ENCODE peak calls at places on chromosomes 2 and 18, in ten cellular contexts. P is cardiac muscle cell, W is ELR, A is GDM1, D is H54, M is putamen, O is Caco-2, C is tibial artery, F is NCI-H748 treated with DMSO at 0.1 percent for 48 hours, J is HS-27A. Q is an unnamed sample.

GRCh38 chr2:151198646-151199045 is 63.0 kb downstream of the RBM43 start:
- DNase-seq in P (no peak), W (peak), A (no peak), D (no peak), M (no peak), O (no peak), C (no peak), F (no peak), J (no peak), Q (no peak)

GRCh38 chr2:163469561-163469962 is 266.2 kb downstream of the FIGN start:
- DNase-seq in P (no peak), W (no peak), A (no peak), D (no peak), M (peak), O (no peak), C (no peak), F (no peak), J (no peak), Q (peak)

GRCh38 chr2:232926448-232927040 is 56.5 kb downstream of the SNORC start:
- DNase-seq in P (no peak), W (no peak), A (no peak), D (no peak), M (no peak), O (no peak), C (no peak), F (peak), J (no peak), Q (no peak)

GRCh38 chr2:190467575-190468083 is 59.5 kb downstream of the MFSD6 start:
- DNase-seq in P (no peak), W (no peak), A (no peak), D (no peak), M (no peak), O (no peak), C (no peak), F (peak), J (no peak), Q (no peak)

GRCh38 chr2:161436411-161436810 is 20.3 kb downstream of the TBR1 start:
- DNase-seq in P (no peak), W (peak), A (no peak), D (no peak), M (no peak), O (no peak), C (no peak), F (no peak), J (peak), Q (no peak)

GRCh38 chr2:188978291-188979081 is 4.3 kb downstream of the COL3A1 start:
- DNase-seq in P (peak), W (peak), A (no peak), D (no peak), M (no peak), O (peak), C (no peak), F (no peak), J (peak), Q (peak)

GRCh38 chr18:36186461-36187137 is 698 bp upstream of the MOCOS start:
- DNase-seq in P (no peak), W (peak), A (no peak), D (peak), M (no peak), O (peak), C (no peak), F (no peak), J (no peak), Q (no peak)

GRCh38 chr2:104860141-104860790 is 6.4 kb downstream of the POU3F3 start:
- DNase-seq in P (no peak), W (no peak), A (no peak), D (no peak), M (peak), O (no peak), C (no peak), F (no peak), J (no peak), Q (peak)

GRCh38 chr18:68376931-68377330 is 338.0 kb downstream of the TMX3 start:
- DNase-seq in P (no peak), W (no peak), A (no peak), D (no peak), M (no peak), O (no peak), C (no peak), F (no peak), J (no peak), Q (no peak)

GRCh38 chr18:67634631-67635338 is 118.3 kb upstream of the DSEL start:
- DNase-seq in P (peak), W (no peak), A (no peak), D (no peak), M (peak), O (no peak), C (no peak), F (no peak), J (no peak), Q (no peak)

GRCh38 chr2:29455202-29455885 is 340.1 kb downstream of the CLIP4 start:
- DNase-seq in P (peak), W (no peak), A (peak), D (no peak), M (peak), O (no peak), C (no peak), F (no peak), J (no peak), Q (peak)

GRCh38 chr18:59909289-59910036 is 9.7 kb downstream of the PMAIP1 start:
- DNase-seq in P (no peak), W (no peak), A (no peak), D (no peak), M (no peak), O (no peak), C (no peak), F (no peak), J (no peak), Q (no peak)

GRCh38 chr18:10928971-10929373 is 220.4 kb downstream of the PIEZO2 start:
- DNase-seq in P (no peak), W (peak), A (no peak), D (peak), M (no peak), O (no peak), C (no peak), F (no peak), J (no peak), Q (no peak)

GRCh38 chr18:46480187-46480586 is 176.8 kb downstream of the LOXHD1 start:
- DNase-seq in P (no peak), W (no peak), A (no peak), D (no peak), M (no peak), O (no peak), C (no peak), F (no peak), J (no peak), Q (no peak)

GRCh38 chr2:237533668-237534138 is 32.7 kb upstream of the PRLH start:
- DNase-seq in P (no peak), W (peak), A (no peak), D (no peak), M (no peak), O (no peak), C (no peak), F (peak), J (no peak), Q (no peak)

GRCh38 chr2:166180951-166181812 is 53.4 kb upstream of the SCN1A start:
- DNase-seq in P (peak), W (peak), A (no peak), D (peak), M (peak), O (peak), C (no peak), F (peak), J (no peak), Q (peak)

Q was measured in pons.